ENCODE peak calls at places on chromosomes 13 and 19, in seven cellular contexts. V is fibroblast of gingiva; H is cardiac muscle cell; W is NB4; X is AG04449; I is HFFc6; A is activated CD4-positive, alpha-beta T cell treated with anti-CD3 and anti-CD28 coated beads, Interleukin-2, amount 50 U/mL, for 24 hours. D is an unnamed sample.

GRCh38 chr19:3310280-3310679 is 56.1 kb upstream of the NFIC start:
- DNase-seq in V (no peak), H (no peak), W (no peak), X (no peak), I (no peak), A (no peak), D (no peak)

GRCh38 chr13:49020940-49021548 is 45.3 kb downstream of the FNDC3A start:
- DNase-seq in V (peak), H (no peak), W (peak), X (no peak), I (no peak), A (no peak), D (no peak)

GRCh38 chr19:40718774-40719391 is 2.0 kb downstream of the ITPKC start:
- DNase-seq in V (peak), H (peak), W (no peak), X (no peak), I (peak), A (no peak), D (peak)

GRCh38 chr19:57559008-57559403 is 657 bp downstream of the ZNF550 start:
- DNase-seq in V (peak), H (peak), W (peak), X (no peak), I (no peak), A (peak), D (peak)

GRCh38 chr19:55479451-55480230 is 3.2 kb downstream of the ZNF628 start:
- DNase-seq in V (no peak), H (no peak), W (no peak), X (no peak), I (no peak), A (no peak), D (no peak)

GRCh38 chr19:1143828-1144399 is 30.2 kb downstream of the SBNO2 start:
- DNase-seq in V (no peak), H (no peak), W (no peak), X (no peak), I (no peak), A (no peak), D (no peak)

GRCh38 chr19:11345122-11345752 is 831 bp downstream of the TMEM205 start:
- DNase-seq in V (no peak), H (no peak), W (no peak), X (no peak), I (no peak), A (no peak), D (peak)

GRCh38 chr19:57905258-57905657 is 11.1 kb downstream of the ZNF417 start:
- DNase-seq in V (no peak), H (no peak), W (no peak), X (no peak), I (no peak), A (no peak), D (no peak)

GRCh38 chr19:47109541-47110375 is 3.8 kb downstream of the ZC3H4 start:
- DNase-seq in V (peak), H (no peak), W (peak), X (no peak), I (peak), A (peak), D (peak)

GRCh38 chr19:54207908-54208783 is 7.5 kb downstream of the RPS9 start:
- DNase-seq in V (peak), H (no peak), W (peak), X (no peak), I (no peak), A (peak), D (peak)

GRCh38 chr19:19445911-19446361 is 40.5 kb downstream of the GATAD2A start:
- DNase-seq in V (no peak), H (no peak), W (no peak), X (no peak), I (no peak), A (no peak), D (no peak)

GRCh38 chr13:112928958-112929777 is 39.8 kb upstream of the MCF2L start:
- DNase-seq in V (no peak), H (no peak), W (peak), X (no peak), I (no peak), A (no peak), D (peak)

GRCh38 chr13:84821261-84821660 is 939.0 kb upstream of the SLITRK1 start:
- DNase-seq in V (no peak), H (no peak), W (no peak), X (no peak), I (peak), A (no peak), D (no peak)

GRCh38 chr13:51644649-51645048 is 60.4 kb downstream of the WDFY2 start:
- DNase-seq in V (peak), H (no peak), W (peak), X (no peak), I (peak), A (no peak), D (peak)

GRCh38 chr19:1855040-1855827 is 7.0 kb upstream of the REXO1 start:
- DNase-seq in V (peak), H (peak), W (peak), X (no peak), I (peak), A (no peak), D (peak)

GRCh38 chr19:48738557-48739399 is 1.6 kb downstream of the RASIP1 start:
- DNase-seq in V (peak), H (peak), W (peak), X (no peak), I (peak), A (peak), D (peak)

GRCh38 chr19:39417463-39418181 is 5.2 kb downstream of the PLEKHG2 start:
- DNase-seq in V (no peak), H (no peak), W (no peak), X (no peak), I (no peak), A (no peak), D (no peak)

GRCh38 chr13:36718686-36719085 is 44.9 kb downstream of the SERTM1 start:
- DNase-seq in V (no peak), H (no peak), W (no peak), X (no peak), I (no peak), A (no peak), D (no peak)

GRCh38 chr13:112875627-112876026 is 93.4 kb upstream of the MCF2L start:
- DNase-seq in V (no peak), H (no peak), W (no peak), X (no peak), I (no peak), A (no peak), D (no peak)

GRCh38 chr19:3606174-3606689 is 443 bp downstream of the TBXA2R start:
- DNase-seq in V (no peak), H (no peak), W (no peak), X (no peak), I (no peak), A (no peak), D (peak)

GRCh38 chr13:82878536-82878935 is 1003.7 kb downstream of the SLITRK1 start:
- DNase-seq in V (peak), H (no peak), W (no peak), X (no peak), I (peak), A (no peak), D (peak)

GRCh38 chr19:45542234-45542668 is 35.0 kb downstream of the VASP start:
- DNase-seq in V (no peak), H (no peak), W (peak), X (no peak), I (no peak), A (no peak), D (no peak)

GRCh38 chr19:58563034-58563573 is 4.7 kb upstream of the UBE2M start:
- DNase-seq in V (no peak), H (no peak), W (no peak), X (no peak), I (no peak), A (no peak), D (peak)

GRCh38 chr13:77832339-77833100 is 86.1 kb downstream of the EDNRB start:
- DNase-seq in V (peak), H (no peak), W (peak), X (no peak), I (no peak), A (no peak), D (peak)

GRCh38 chr19:41641879-41642485 is 15.1 kb upstream of the CEACAM4 start:
- DNase-seq in V (peak), H (peak), W (peak), X (no peak), I (peak), A (peak), D (peak)

GRCh38 chr13:42892760-42893159 is 99.3 kb downstream of the EPSTI1 start:
- DNase-seq in V (peak), H (no peak), W (peak), X (no peak), I (no peak), A (no peak), D (peak)

GRCh38 chr19:9709305-9709704 is 34.4 kb upstream of the ZNF562 start:
- DNase-seq in V (no peak), H (no peak), W (peak), X (no peak), I (no peak), A (no peak), D (no peak)

GRCh38 chr19:8323781-8324185 is 2.5 kb downstream of the RPS28 start:
- DNase-seq in V (no peak), H (no peak), W (peak), X (no peak), I (no peak), A (no peak), D (no peak)

GRCh38 chr13:94312511-94313191 is 166.8 kb downstream of the DCT start:
- DNase-seq in V (no peak), H (no peak), W (no peak), X (no peak), I (no peak), A (no peak), D (no peak)

GRCh38 chr19:19105365-19106060 is 32.8 kb downstream of the TMEM161A start:
- DNase-seq in V (peak), H (peak), W (peak), X (no peak), I (no peak), A (no peak), D (peak)

GRCh38 chr19:54473071-54473941 is at the start of gene CDC42EP5:
- DNase-seq in V (peak), H (peak), W (no peak), X (peak), I (peak), A (no peak), D (peak)

GRCh38 chr13:40432018-40432978 is 234.1 kb downstream of the FOXO1 start:
- DNase-seq in V (no peak), H (no peak), W (no peak), X (no peak), I (no peak), A (no peak), D (no peak)

GRCh38 chr13:20616059-20616797 is 49.3 kb downstream of the IFT88 start:
- DNase-seq in V (peak), H (no peak), W (no peak), X (peak), I (peak), A (no peak), D (peak)

GRCh38 chr19:46065486-46065885 is 24.7 kb upstream of the IGFL4 start:
- DNase-seq in V (no peak), H (no peak), W (no peak), X (no peak), I (peak), A (no peak), D (peak)

GRCh38 chr13:94613051-94613450 is 11.4 kb downstream of the GPR180 start:
- DNase-seq in V (no peak), H (no peak), W (no peak), X (no peak), I (no peak), A (no peak), D (no peak)

GRCh38 chr19:7925171-7925837 is 631 bp downstream of the CTXN1 start:
- DNase-seq in V (peak), H (peak), W (peak), X (no peak), I (peak), A (peak), D (peak)

GRCh38 chr13:113897161-113897560 is 33.3 kb upstream of the GAS6 start:
- DNase-seq in V (peak), H (no peak), W (no peak), X (peak), I (peak), A (no peak), D (peak)